ENCODE peak calls at places on chromosomes 4 and X, in four cellular contexts. Q is K562, A is HepG2, E is GM12878. I is an unnamed sample.

GRCh38 chrX:49172280-49172780 is 632 bp downstream of the PLP2 start:
- DNase-seq in Q (peak; percentile 55), A (no peak), E (no peak), I (no peak)

GRCh38 chr4:48968814-48969213 is 17.3 kb upstream of the CWH43 start:
- DNase-seq in Q (no peak), A (no peak), E (no peak), I (no peak)

GRCh38 chr4:17875402-17876070 is 64.8 kb downstream of the NCAPG start:
- DNase-seq in Q (no peak), A (no peak), E (peak; percentile 45), I (no peak)

GRCh38 chr4:153947998-153948397 is 159.1 kb upstream of the SFRP2 start:
- DNase-seq in Q (no peak), A (no peak), E (no peak), I (no peak)

GRCh38 chr4:8157944-8158709 is 486 bp downstream of the ABLIM2 start:
- DNase-seq in Q (no peak), A (no peak), E (no peak), I (peak; percentile 24)

GRCh38 chrX:40931921-40932320 is 153.3 kb upstream of the USP9X start:
- DNase-seq in Q (no peak), A (no peak), E (no peak), I (no peak)

GRCh38 chr4:6194458-6195195 is 5.7 kb downstream of the JAKMIP1 start:
- DNase-seq in Q (no peak), A (no peak), E (no peak), I (no peak)

GRCh38 chrX:49186125-49187027 is at the start of gene PRICKLE3:
- DNase-seq in Q (peak; percentile 74), A (peak; percentile 61), E (no peak), I (peak; percentile 82)

GRCh38 chrX:136541294-136541693 is 9.3 kb downstream of the VGLL1 start:
- DNase-seq in Q (no peak), A (no peak), E (no peak), I (no peak)

GRCh38 chr4:96154676-96155075 is 314.8 kb downstream of the PDHA2 start:
- DNase-seq in Q (no peak), A (no peak), E (no peak), I (no peak)

GRCh38 chr4:86506591-86506990 is 87.5 kb upstream of the PTPN13 start:
- DNase-seq in Q (no peak), A (no peak), E (no peak), I (no peak)

GRCh38 chr4:87122252-87122651 is 98.2 kb downstream of the KLHL8 start:
- DNase-seq in Q (no peak), A (no peak), E (no peak), I (no peak)

GRCh38 chr4:97185233-97185632 is 958.0 kb downstream of the STPG2 start:
- DNase-seq in Q (no peak), A (no peak), E (no peak), I (no peak)

GRCh38 chr4:36267491-36268254 is 13.7 kb upstream of the DTHD1 start:
- DNase-seq in Q (no peak), A (no peak), E (no peak), I (no peak)

GRCh38 chrX:23118163-23118562 is 118.4 kb downstream of the DDX53 start:
- DNase-seq in Q (no peak), A (no peak), E (no peak), I (no peak)

GRCh38 chr4:132097046-132097445 is 1052.0 kb upstream of the PCDH10 start:
- DNase-seq in Q (no peak), A (no peak), E (no peak), I (no peak)

GRCh38 chr4:183213996-183214395 is 106.1 kb downstream of the CLDN22 start:
- DNase-seq in Q (no peak), A (no peak), E (no peak), I (no peak)

GRCh38 chr4:123819362-123820035 is 422.9 kb downstream of the SPRY1 start:
- DNase-seq in Q (no peak), A (no peak), E (no peak), I (no peak)

GRCh38 chr4:71816676-71817303 is 32.9 kb upstream of the GC start:
- DNase-seq in Q (no peak), A (no peak), E (no peak), I (no peak)

GRCh38 chr4:151313306-151314028 is 11.9 kb downstream of the SH3D19 start:
- DNase-seq in Q (no peak), A (peak; percentile 18), E (no peak), I (no peak)

GRCh38 chr4:152246659-152247058 is 289.2 kb downstream of the FBXW7 start:
- DNase-seq in Q (no peak), A (no peak), E (no peak), I (no peak)

GRCh38 chrX:134622056-134622812 is 36.0 kb downstream of the PLAC1 start:
- DNase-seq in Q (peak; percentile 21), A (no peak), E (peak; percentile 35), I (peak; percentile 12)

GRCh38 chr4:31662951-31663350 is 942.8 kb downstream of the PCDH7 start:
- DNase-seq in Q (no peak), A (no peak), E (no peak), I (no peak)

GRCh38 chrX:110983024-110983423 is 113.0 kb upstream of the PAK3 start:
- DNase-seq in Q (no peak), A (no peak), E (no peak), I (no peak)

GRCh38 chrX:131845771-131846170 is 177.3 kb upstream of the STK26 start:
- DNase-seq in Q (no peak), A (no peak), E (no peak), I (no peak)

GRCh38 chrX:131843996-131844395 is 179.1 kb upstream of the STK26 start:
- DNase-seq in Q (no peak), A (no peak), E (no peak), I (no peak)

GRCh38 chrX:131845201-131845600 is 177.9 kb upstream of the STK26 start:
- DNase-seq in Q (no peak), A (no peak), E (no peak), I (no peak)

GRCh38 chrX:131840799-131841495 is 182.2 kb upstream of the STK26 start:
- DNase-seq in Q (no peak), A (no peak), E (no peak), I (no peak)

GRCh38 chrX:131841496-131842410 is 181.3 kb upstream of the STK26 start:
- DNase-seq in Q (peak; percentile 68), A (peak; percentile 50), E (no peak), I (peak; percentile 29)
- TF ChIP-seq NR2C2 in Q (no peak), A (no peak), E (no peak), I (no peak)

GRCh38 chr4:102403115-102403514 is 57.8 kb upstream of the SLC39A8 start:
- DNase-seq in Q (no peak), A (no peak), E (no peak), I (no peak)

GRCh38 chr4:102404551-102404969 is 59.3 kb upstream of the SLC39A8 start:
- DNase-seq in Q (no peak), A (no peak), E (no peak), I (no peak)

GRCh38 chr4:102400898-102401297 is 55.6 kb upstream of the SLC39A8 start:
- DNase-seq in Q (no peak), A (no peak), E (no peak), I (no peak)

GRCh38 chr4:102399021-102399420 is 53.7 kb upstream of the SLC39A8 start:
- DNase-seq in Q (no peak), A (no peak), E (no peak), I (no peak)

GRCh38 chr4:102402223-102402622 is 56.9 kb upstream of the SLC39A8 start:
- DNase-seq in Q (no peak), A (no peak), E (no peak), I (no peak)
- TF ChIP-seq MAX in Q (no peak), A (no peak), E (no peak), I (no peak)

DNA sequence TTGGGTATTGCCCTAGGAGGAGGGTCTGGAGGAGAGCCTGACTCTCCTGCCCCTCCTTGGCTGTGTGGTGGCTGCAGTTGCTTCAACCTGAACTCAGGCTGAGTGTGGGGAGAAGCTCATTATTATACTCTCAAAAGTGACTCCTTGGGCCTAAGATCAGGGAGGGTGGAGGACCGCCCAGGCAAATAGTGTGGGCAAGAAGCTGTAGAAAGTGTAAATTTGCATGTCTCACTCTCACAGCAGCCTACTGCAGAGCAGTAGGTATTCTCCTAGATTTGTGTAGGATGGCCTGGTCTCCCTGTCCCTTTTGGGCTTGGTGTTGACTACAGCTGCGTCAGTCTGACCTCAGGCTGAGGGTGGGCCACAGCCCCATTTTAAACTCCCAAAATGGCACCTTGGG is 156.1 kb downstream of the ZNF330 start:
- DNase-seq in Q (no peak), A (no peak), E (no peak), I (no peak)
- TF ChIP-seq NR2C2 in Q (no peak), A (no peak), E (no peak), I (no peak)

GRCh38 chr4:73520821-73521220 is 39.3 kb downstream of the AFM start:
- DNase-seq in Q (no peak), A (no peak), E (no peak), I (peak; percentile 30)
- TF ChIP-seq MAX in Q (no peak), A (no peak), E (no peak), I (no peak)

DNA sequence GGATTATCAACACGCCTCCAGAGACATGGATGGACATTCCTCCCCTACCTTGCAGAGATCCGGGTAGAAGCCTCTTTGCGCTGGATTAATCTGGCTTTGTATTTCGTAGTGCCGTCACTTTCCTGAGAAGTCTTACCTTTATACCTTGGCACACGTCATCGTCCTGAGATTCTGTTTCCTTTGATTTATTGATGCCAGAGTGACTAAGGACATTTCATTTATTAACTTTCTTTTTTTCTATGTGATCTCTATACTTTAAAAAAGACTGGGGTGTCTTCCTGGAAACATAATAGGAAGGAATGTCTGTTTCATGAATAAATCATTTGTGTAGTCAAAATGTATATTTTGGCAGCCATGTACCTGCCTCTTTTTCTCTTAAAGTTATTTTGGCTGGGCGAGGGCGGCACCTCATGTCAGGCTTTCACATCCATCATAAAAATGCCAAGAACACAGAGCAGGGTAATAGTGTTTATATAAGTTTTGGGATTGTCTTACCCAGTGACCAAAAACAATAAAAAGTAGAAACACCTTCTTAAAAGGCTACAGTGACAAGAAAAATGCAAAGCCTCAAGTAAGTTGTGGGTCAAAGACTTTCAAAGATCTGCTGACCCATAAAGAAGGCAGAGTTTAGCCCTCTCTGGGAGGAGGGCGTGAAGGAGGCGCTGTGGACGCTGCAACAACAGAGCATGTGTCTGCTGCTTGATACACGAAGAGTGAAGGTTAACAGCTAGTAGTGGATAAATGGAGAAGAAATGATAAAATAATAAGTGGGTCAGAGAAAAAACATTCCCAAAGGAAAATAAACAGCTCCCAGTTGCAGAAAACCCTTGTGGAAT is 124.4 kb downstream of the SHROOM3 start:
- DNase-seq in Q (no peak), A (no peak), E (no peak), I (no peak)
- TF ChIP-seq NR2C2 in Q (no peak), A (no peak), E (no peak), I (no peak)

GRCh38 chrX:124015721-124016120 is 54.2 kb downstream of the STAG2 start:
- DNase-seq in Q (no peak), A (no peak), E (no peak), I (no peak)
- TF ChIP-seq MAX in Q (no peak), A (no peak), E (no peak), I (no peak)